ENCODE peak calls at places on chromosome 11, in four cellular contexts. One of them, this sample, is unnamed.

GRCh38 chr11:73866586-73866996 is 10.1 kb downstream of the COA4 start:
- DNase-seq in Peyer's patch: peak
- DNase-seq in GM12891: no peak
- DNase-seq in A549: peak
- DNase-seq in this sample: no peak

GRCh38 chr11:104531894-104532293 is 366.4 kb downstream of the CASP12 start:
- DNase-seq in Peyer's patch: no peak
- DNase-seq in GM12891: no peak
- DNase-seq in A549: no peak
- DNase-seq in this sample: no peak

GRCh38 chr11:118914178-118914918 is 11.4 kb downstream of the BCL9L start:
- DNase-seq in Peyer's patch: peak
- DNase-seq in A549: no peak
- DNase-seq in GM12891: no peak
- DNase-seq in this sample: peak

GRCh38 chr11:124763156-124763947 is 1.3 kb upstream of the ESAM start:
- DNase-seq in Peyer's patch: peak
- DNase-seq in GM12891: no peak
- DNase-seq in A549: no peak
- DNase-seq in this sample: peak

GRCh38 chr11:74783241-74783871 is 34.7 kb downstream of the RNF169 start:
- DNase-seq in GM12891: peak
- DNase-seq in A549: no peak
- DNase-seq in Peyer's patch: no peak
- DNase-seq in this sample: no peak

GRCh38 chr11:61838921-61839320 is 10.8 kb downstream of the FADS2 start:
- DNase-seq in GM12891: no peak
- DNase-seq in A549: no peak
- DNase-seq in Peyer's patch: no peak
- DNase-seq in this sample: peak

GRCh38 chr11:6224421-6224820 is 10.0 kb downstream of the FHIP1B start:
- DNase-seq in GM12891: no peak
- DNase-seq in A549: no peak
- DNase-seq in Peyer's patch: no peak
- DNase-seq in this sample: no peak

GRCh38 chr11:59206635-59207034 is 6.1 kb downstream of the MPEG1 start:
- DNase-seq in A549: peak
- DNase-seq in GM12891: no peak
- DNase-seq in Peyer's patch: peak
- DNase-seq in this sample: no peak

GRCh38 chr11:2703487-2704141 is 3.8 kb upstream of the KCNQ1OT1 start:
- DNase-seq in GM12891: no peak
- DNase-seq in Peyer's patch: no peak
- DNase-seq in A549: no peak
- DNase-seq in this sample: peak

GRCh38 chr11:737366-737765 is 9.9 kb upstream of the TALDO1 start:
- DNase-seq in Peyer's patch: no peak
- DNase-seq in A549: no peak
- DNase-seq in GM12891: no peak
- DNase-seq in this sample: no peak

GRCh38 chr11:124867700-124868099 is 2.5 kb downstream of the ROBO3 start:
- DNase-seq in GM12891: peak
- DNase-seq in Peyer's patch: no peak
- DNase-seq in A549: peak
- DNase-seq in this sample: no peak

GRCh38 chr11:102332611-102332994 is 14.4 kb upstream of the BIRC2 start:
- DNase-seq in A549: no peak
- DNase-seq in GM12891: no peak
- DNase-seq in Peyer's patch: no peak
- DNase-seq in this sample: no peak

GRCh38 chr11:61162092-61162935 is 1.1 kb upstream of the VPS37C start:
- DNase-seq in A549: peak
- DNase-seq in Peyer's patch: peak
- DNase-seq in GM12891: no peak
- DNase-seq in this sample: no peak

GRCh38 chr11:106152013-106152412 is 74.6 kb downstream of the AASDHPPT start:
- DNase-seq in GM12891: no peak
- DNase-seq in A549: no peak
- DNase-seq in Peyer's patch: no peak
- DNase-seq in this sample: no peak

GRCh38 chr11:65918211-65919150 is at the start of gene C11orf68:
- DNase-seq in A549: no peak
- DNase-seq in GM12891: peak
- DNase-seq in Peyer's patch: no peak
- DNase-seq in this sample: no peak
- TF ChIP-seq POLR2A in A549: peak
- TF ChIP-seq POLR2A in GM12891: no peak
- TF ChIP-seq POLR2A in Peyer's patch: no peak
- TF ChIP-seq POLR2A in this sample: peak

GRCh38 chr11:65879622-65880021 is at the start of gene CTSW:
- DNase-seq in GM12891: no peak
- DNase-seq in A549: no peak
- DNase-seq in Peyer's patch: no peak
- DNase-seq in this sample: peak
- TF ChIP-seq POLR2A in GM12891: no peak
- TF ChIP-seq POLR2A in A549: no peak
- TF ChIP-seq POLR2A in Peyer's patch: no peak
- TF ChIP-seq POLR2A in this sample: no peak

GRCh38 chr11:57649826-57650738 is at the start of gene YPEL4:
- DNase-seq in Peyer's patch: peak
- DNase-seq in A549: peak
- DNase-seq in GM12891: no peak
- DNase-seq in this sample: peak
- TF ChIP-seq POLR2A in Peyer's patch: no peak
- TF ChIP-seq POLR2A in A549: peak
- TF ChIP-seq POLR2A in GM12891: no peak
- TF ChIP-seq POLR2A in this sample: no peak

DNA sequence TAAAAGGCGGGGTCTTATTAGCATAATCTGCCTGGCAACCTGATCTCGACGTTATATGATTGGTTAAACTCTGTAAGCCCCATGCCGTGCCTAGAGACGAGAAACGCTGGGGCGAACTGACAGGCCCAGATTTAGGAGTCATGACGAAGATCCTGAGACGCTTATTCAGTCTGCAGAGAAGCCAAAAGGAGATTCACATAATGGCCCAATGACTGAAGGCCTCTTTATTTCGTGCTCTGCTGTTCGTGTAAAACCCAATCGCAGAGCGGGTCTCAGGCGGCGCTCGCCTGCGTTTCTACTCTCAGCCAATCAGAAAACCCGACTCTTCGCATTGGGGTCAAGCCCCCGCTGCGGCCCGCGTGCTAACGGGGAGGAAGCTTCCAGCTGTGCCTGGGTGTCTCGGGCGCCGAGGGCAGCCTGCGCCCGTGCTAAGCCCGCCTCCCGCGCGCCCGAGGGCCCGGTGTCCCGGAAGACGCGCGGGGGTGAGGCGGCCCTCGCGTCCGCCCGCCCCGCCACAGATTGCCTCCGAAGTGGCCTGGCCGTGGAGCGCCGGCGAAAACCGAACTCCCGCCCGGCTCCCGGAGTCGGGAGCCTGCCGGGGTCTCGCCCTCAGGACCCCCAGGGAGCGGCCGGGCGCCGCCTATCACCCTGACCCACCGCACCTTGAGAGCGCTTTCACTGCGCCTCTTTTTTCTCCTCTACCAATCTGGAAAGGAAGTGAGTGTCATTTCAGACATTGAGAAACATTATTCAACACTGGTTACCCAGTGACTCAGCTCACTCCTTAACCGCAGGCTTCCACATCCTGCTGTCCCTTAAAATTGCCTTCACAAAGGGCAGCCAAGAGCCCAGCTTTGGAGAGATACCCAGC is 446 bp upstream of the PRDM10 start:
- DNase-seq in GM12891: peak
- DNase-seq in Peyer's patch: peak
- DNase-seq in A549: peak
- DNase-seq in this sample: peak
- TF ChIP-seq POLR2A in GM12891: peak
- TF ChIP-seq POLR2A in Peyer's patch: peak
- TF ChIP-seq POLR2A in A549: peak
- TF ChIP-seq POLR2A in this sample: peak

DNA sequence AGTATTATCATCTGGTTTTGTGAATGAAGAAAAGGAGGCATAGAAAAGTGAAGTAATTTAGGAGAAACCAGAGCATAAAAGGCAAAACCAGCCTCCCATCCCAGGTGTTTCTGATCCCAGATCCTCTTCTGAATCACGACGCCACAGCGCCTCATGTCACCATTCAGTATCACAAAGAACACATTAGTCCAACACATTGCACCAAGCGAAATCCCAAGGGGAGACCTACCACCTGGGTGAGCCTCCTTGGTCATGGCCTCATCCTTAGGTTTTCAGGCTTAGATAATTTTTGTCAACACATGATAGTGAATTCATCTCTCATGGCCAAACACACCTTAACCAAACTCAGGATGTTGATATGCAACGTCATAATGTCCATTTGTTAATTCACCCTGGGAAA is 181.5 kb upstream of the SORL1-AS1 start:
- DNase-seq in A549: no peak
- DNase-seq in Peyer's patch: no peak
- DNase-seq in GM12891: no peak
- DNase-seq in this sample: no peak
- TF ChIP-seq POLR2A in A549: no peak
- TF ChIP-seq POLR2A in Peyer's patch: no peak
- TF ChIP-seq POLR2A in GM12891: peak
- TF ChIP-seq POLR2A in this sample: no peak

GRCh38 chr11:70159612-70160570 is 43.2 kb upstream of the FADD start:
- DNase-seq in GM12891: no peak
- DNase-seq in A549: peak
- DNase-seq in Peyer's patch: peak
- DNase-seq in this sample: no peak
- TF ChIP-seq POLR2A in GM12891: no peak
- TF ChIP-seq POLR2A in A549: no peak
- TF ChIP-seq POLR2A in Peyer's patch: no peak
- TF ChIP-seq POLR2A in this sample: no peak